ENCODE peak calls at places on chromosomes 13 and 19, in six cellular contexts. Y is M059J; I is glutamatergic neuron; E is EL; F is psoas muscle; B is activated effector memory CD4-positive, alpha-beta T cell treated with anti-CD3 and anti-CD28 coated beads, Interleukin-2, amount 50 U/mL, for 16 hours. C is an unnamed sample.

GRCh38 chr19:46766569-46767317 is 20.5 kb upstream of the STRN4 start:
- DNase-seq in E (peak), F (peak), I (peak), Y (no peak), B (peak), C (no peak)

GRCh38 chr13:65336916-65337315 is 1893.2 kb downstream of the PCDH9 start:
- DNase-seq in B (no peak), F (no peak), E (peak), Y (peak), I (no peak), C (peak)

GRCh38 chr19:9945319-9945966 is 9.1 kb upstream of the OLFM2 start:
- DNase-seq in B (no peak), I (no peak), E (peak), F (peak), Y (peak), C (peak)

GRCh38 chr13:98419786-98420559 is 156.9 kb downstream of the STK24 start:
- DNase-seq in E (no peak), F (no peak), Y (no peak), B (no peak), I (no peak), C (no peak)

GRCh38 chr19:10612515-10613119 is 12.7 kb upstream of the SLC44A2 start:
- DNase-seq in Y (no peak), E (no peak), F (peak), I (no peak), B (no peak), C (peak)

GRCh38 chr19:49492573-49493411 is 3.4 kb upstream of the RPS11 start:
- DNase-seq in F (no peak), E (peak), Y (peak), B (no peak), I (no peak), C (no peak)

GRCh38 chr19:45499196-45500180 is 1.2 kb downstream of the PPM1N start:
- DNase-seq in F (peak), I (peak), B (peak), Y (peak), E (peak), C (no peak)

GRCh38 chr13:74103970-74104555 is 30.1 kb downstream of the KLF12 start:
- DNase-seq in Y (no peak), E (no peak), B (no peak), I (no peak), F (no peak), C (no peak)

GRCh38 chr13:109840201-109840892 is 54.0 kb upstream of the IRS2 start:
- DNase-seq in B (no peak), I (no peak), E (peak), F (no peak), Y (peak), C (peak)

C was measured in myocyte.